ENCODE peak calls at places on chromosomes 13 and 19, in eight cellular contexts. Z is hypothalamus; N is choroid plexus epithelial cell; U is endodermal cell; H is NCI-H1092; G is substantia nigra; R is Karpas-422; S is stimulated activated CD4-positive, alpha-beta T cell treated with anti-CD3 and anti-CD28 coated beads, Interleukin-4, amount 100 ng/mL, for 4 hours. Q is an unnamed sample.

GRCh38 chr13:67133476-67133875 is 96.7 kb downstream of the PCDH9 start:
- DNase-seq in Z (no peak), N (peak; percentile 18), U (no peak), H (no peak), G (no peak), R (no peak), S (no peak), Q (no peak)

GRCh38 chr19:46861691-46862503 is 1.1 kb downstream of the ARHGAP35 start:
- DNase-seq in Z (peak; percentile 42), N (no peak), U (peak; percentile 65), H (no peak), G (no peak), R (peak; percentile 60), S (no peak), Q (peak; percentile 25)

GRCh38 chr19:3366761-3367571 is 583 bp downstream of the NFIC start:
- DNase-seq in Z (peak; percentile 73), N (peak; percentile 51), U (peak; percentile 75), H (no peak), G (peak; percentile 65), R (no peak), S (no peak), Q (peak; percentile 64)

GRCh38 chr13:26019881-26020535 is 31.8 kb downstream of the SHISA2 start:
- DNase-seq in Z (no peak), N (peak; percentile 87), U (no peak), H (no peak), G (no peak), R (no peak), S (no peak), Q (no peak)

GRCh38 chr19:13960863-13961784 is 8.8 kb downstream of the DCAF15 start:
- DNase-seq in Z (no peak), N (no peak), U (no peak), H (no peak), G (no peak), R (no peak), S (no peak), Q (no peak)

GRCh38 chr19:2475018-2475701 is 767 bp upstream of the GADD45B start:
- DNase-seq in Z (peak; percentile 42), N (peak; percentile 69), U (peak; percentile 87), H (no peak), G (no peak), R (peak; percentile 51), S (peak; percentile 65), Q (peak; percentile 63)

GRCh38 chr13:109206616-109207015 is 577.2 kb downstream of the MYO16 start:
- DNase-seq in Z (no peak), N (no peak), U (no peak), H (no peak), G (no peak), R (no peak), S (no peak), Q (no peak)

GRCh38 chr19:33175886-33176669 is 18.1 kb upstream of the LRP3 start:
- DNase-seq in Z (no peak), N (peak; percentile 33), U (peak; percentile 48), H (no peak), G (no peak), R (peak; percentile 52), S (no peak), Q (no peak)

GRCh38 chr13:61202042-61202441 is 213.6 kb downstream of the PCDH20 start:
- DNase-seq in Z (no peak), N (no peak), U (peak; percentile 77), H (no peak), G (no peak), R (no peak), S (no peak), Q (no peak)

GRCh38 chr19:3132971-3133792 is 2.7 kb upstream of the GNA15 start:
- DNase-seq in Z (no peak), N (peak; percentile 85), U (peak; percentile 48), H (peak; percentile 57), G (no peak), R (no peak), S (peak; percentile 77), Q (no peak)

GRCh38 chr19:49222011-49222410 is 64.4 kb downstream of the TRPM4 start:
- DNase-seq in Z (no peak), N (peak; percentile 28), U (no peak), H (no peak), G (no peak), R (no peak), S (no peak), Q (no peak)

GRCh38 chr19:40533508-40533907 is 43.2 kb upstream of the SHKBP1 start:
- DNase-seq in Z (no peak), N (peak; percentile 9), U (no peak), H (no peak), G (no peak), R (no peak), S (no peak), Q (no peak)

GRCh38 chr13:63843766-63844699 is 2428.4 kb upstream of the PCDH20 start:
- DNase-seq in Z (no peak), N (no peak), U (no peak), H (no peak), G (no peak), R (no peak), S (no peak), Q (no peak)

GRCh38 chr19:49421039-49421877 is 2.0 kb downstream of the PTH2 start:
- DNase-seq in Z (peak; percentile 7), N (peak; percentile 55), U (peak; percentile 99), H (peak; percentile 61), G (no peak), R (peak; percentile 96), S (no peak), Q (no peak)

GRCh38 chr13:112812306-112813034 is 122.6 kb downstream of the ATP11A start:
- DNase-seq in Z (no peak), N (no peak), U (no peak), H (no peak), G (no peak), R (no peak), S (no peak), Q (peak; percentile 62)

GRCh38 chr19:18951721-18952281 is 10.8 kb upstream of the HOMER3 start:
- DNase-seq in Z (no peak), N (no peak), U (no peak), H (no peak), G (no peak), R (no peak), S (no peak), Q (no peak)

GRCh38 chr19:5627395-5627904 is 4.6 kb downstream of the SAFB start:
- DNase-seq in Z (peak; percentile 28), N (peak; percentile 43), U (peak; percentile 55), H (no peak), G (peak; percentile 39), R (peak; percentile 88), S (peak; percentile 57), Q (peak; percentile 36)

GRCh38 chr19:1556639-1557070 is 11.5 kb downstream of the MEX3D start:
- DNase-seq in Z (no peak), N (no peak), U (no peak), H (no peak), G (no peak), R (no peak), S (no peak), Q (no peak)

GRCh38 chr13:82654851-82655517 is 1227.3 kb downstream of the SLITRK1 start:
- DNase-seq in Z (no peak), N (peak; percentile 92), U (no peak), H (no peak), G (no peak), R (no peak), S (no peak), Q (no peak)

GRCh38 chr19:42132030-42132628 is at the start of gene POU2F2:
- DNase-seq in Z (peak; percentile 23), N (no peak), U (peak; percentile 71), H (no peak), G (peak; percentile 13), R (peak; percentile 96), S (peak; percentile 96), Q (no peak)

GRCh38 chr13:90197722-90198121 is 1149.8 kb upstream of the MIR17HG start:
- DNase-seq in Z (no peak), N (peak; percentile 52), U (no peak), H (no peak), G (no peak), R (no peak), S (no peak), Q (no peak)

Q was measured in uterus.